ENCODE peak calls at places on chromosomes 7 and 10, in six cellular contexts. R is lower lobe of right lung; I is pancreas; X is CD4-positive, CD25-positive, alpha-beta regulatory T cell; F is ovary; N is upper lobe of left lung. T is an unnamed sample.
A peak's percentile ranks its signal among the peaks of the same experiment; 100 is the strongest.

GRCh38 chr7:134368851-134369533 is 52.3 kb upstream of the SLC35B4 start:
- DNase-seq in R (no peak), I (peak; percentile 38), X (no peak), F (no peak), N (no peak), T (no peak)

GRCh38 chr10:99654791-99655190 is 4.5 kb upstream of the ENTPD7 start:
- DNase-seq in R (no peak), I (no peak), X (no peak), F (no peak), N (no peak), T (no peak)

GRCh38 chr10:72898616-72899015 is 5.1 kb downstream of the OIT3 start:
- DNase-seq in R (no peak), I (no peak), X (no peak), F (no peak), N (no peak), T (no peak)

GRCh38 chr7:81751619-81752317 is 18.1 kb downstream of the HGF start:
- DNase-seq in R (no peak), I (no peak), X (no peak), F (no peak), N (no peak), T (no peak)

GRCh38 chr10:119316729-119317097 is 109.3 kb downstream of the GRK5 start:
- DNase-seq in R (no peak), I (no peak), X (no peak), F (no peak), N (no peak), T (peak; percentile 67)

GRCh38 chr10:11068861-11069633 is 51.4 kb downstream of the CELF2 start:
- DNase-seq in R (no peak), I (no peak), X (no peak), F (no peak), N (no peak), T (no peak)

GRCh38 chr10:28805390-28805789 is 128.1 kb downstream of the BAMBI start:
- DNase-seq in R (no peak), I (no peak), X (no peak), F (no peak), N (no peak), T (no peak)

GRCh38 chr10:77974396-77975074 is 48.0 kb upstream of the DLG5 start:
- DNase-seq in R (no peak), I (no peak), X (no peak), F (no peak), N (no peak), T (peak; percentile 67)

GRCh38 chr10:25176421-25176968 is 1.7 kb downstream of the GPR158 start:
- DNase-seq in R (no peak), I (peak; percentile 11), X (no peak), F (no peak), N (no peak), T (peak; percentile 33)

GRCh38 chr7:29131678-29132077 is 14.7 kb downstream of the CPVL start:
- DNase-seq in R (no peak), I (no peak), X (no peak), F (no peak), N (no peak), T (no peak)

GRCh38 chr7:73906874-73907273 is 45.9 kb downstream of the TMEM270 start:
- DNase-seq in R (peak; percentile 14), I (no peak), X (no peak), F (no peak), N (no peak), T (no peak)

GRCh38 chr10:103021897-103022286 is 103.8 kb downstream of the CNNM2 start:
- DNase-seq in R (no peak), I (no peak), X (no peak), F (no peak), N (no peak), T (no peak)

GRCh38 chr10:93386496-93387369 is 95.4 kb downstream of the MYOF start:
- DNase-seq in R (peak; percentile 57), I (no peak), X (no peak), F (no peak), N (peak; percentile 39), T (peak; percentile 39)

GRCh38 chr10:17123062-17123661 is 6.4 kb downstream of the CUBN start:
- DNase-seq in R (no peak), I (no peak), X (no peak), F (no peak), N (no peak), T (no peak)

GRCh38 chr10:29229258-29229705 is 59.6 kb upstream of the LYZL1 start:
- DNase-seq in R (no peak), I (no peak), X (no peak), F (no peak), N (no peak), T (no peak)

GRCh38 chr10:89183571-89183970 is 23.5 kb downstream of the CH25H start:
- DNase-seq in R (no peak), I (no peak), X (no peak), F (no peak), N (no peak), T (no peak)

GRCh38 chr7:1121886-1122831 is 34.2 kb downstream of the GPER1 start:
- DNase-seq in R (peak; percentile 36), I (no peak), X (no peak), F (no peak), N (no peak), T (no peak)

GRCh38 chr10:119333146-119333792 is 125.9 kb downstream of the GRK5 start:
- DNase-seq in R (no peak), I (no peak), X (no peak), F (no peak), N (no peak), T (no peak)

GRCh38 chr10:110682348-110682747 is 38.2 kb downstream of the RBM20 start:
- DNase-seq in R (no peak), I (no peak), X (no peak), F (no peak), N (no peak), T (no peak)

GRCh38 chr7:33692956-33693355 is 212.4 kb upstream of the BMPER start:
- DNase-seq in R (no peak), I (no peak), X (no peak), F (no peak), N (no peak), T (peak; percentile 73)

GRCh38 chr10:33001908-33002492 is 44.0 kb upstream of the ITGB1 start:
- DNase-seq in R (no peak), I (no peak), X (no peak), F (no peak), N (no peak), T (no peak)

GRCh38 chr7:2024227-2024918 is 208.4 kb downstream of the MAD1L1 start:
- DNase-seq in R (peak; percentile 39), I (peak; percentile 3), X (no peak), F (no peak), N (no peak), T (no peak)

GRCh38 chr7:130793855-130794618 is 60.0 kb upstream of the KLF14 start:
- DNase-seq in R (no peak), I (no peak), X (no peak), F (peak; percentile 36), N (no peak), T (peak; percentile 6)

GRCh38 chr7:148664319-148664718 is 34.4 kb upstream of the CUL1 start:
- DNase-seq in R (no peak), I (no peak), X (no peak), F (no peak), N (no peak), T (no peak)

DNA sequence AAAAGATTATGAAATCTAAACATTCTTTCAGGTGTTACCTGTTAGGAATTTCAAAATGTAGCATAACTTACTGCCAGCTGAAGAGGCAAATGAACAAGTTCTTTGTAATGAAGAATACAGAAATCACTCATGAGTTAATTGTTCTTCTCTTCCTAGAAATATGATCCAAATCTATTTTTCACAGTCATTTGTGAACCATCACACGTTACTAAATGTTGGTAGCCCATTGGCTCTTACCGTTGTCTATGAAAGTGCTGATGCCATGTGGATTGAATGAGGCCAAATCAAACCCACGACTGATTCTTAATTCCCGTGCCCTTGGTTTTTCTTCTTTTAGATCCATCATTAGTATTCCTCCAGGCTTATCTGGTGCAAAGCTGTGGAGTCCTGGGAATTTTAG is 15.9 kb upstream of the PON3 start:
- DNase-seq in R (no peak), I (no peak), X (no peak), F (no peak), N (no peak), T (no peak)
- H3K4me1 ChIP-seq in R (no peaks in the 10 kb centered on the region), I (no peaks in the 10 kb centered on the region), X (no peaks in the 10 kb centered on the region), F (no peaks in the 10 kb centered on the region), N (no peaks in the 10 kb centered on the region), T (no peaks in the 10 kb centered on the region)

GRCh38 chr7:110786576-110786975 is 304.4 kb upstream of the LRRN3 start:
- DNase-seq in R (no peak), I (no peak), X (no peak), F (no peak), N (no peak), T (no peak)

DNA sequence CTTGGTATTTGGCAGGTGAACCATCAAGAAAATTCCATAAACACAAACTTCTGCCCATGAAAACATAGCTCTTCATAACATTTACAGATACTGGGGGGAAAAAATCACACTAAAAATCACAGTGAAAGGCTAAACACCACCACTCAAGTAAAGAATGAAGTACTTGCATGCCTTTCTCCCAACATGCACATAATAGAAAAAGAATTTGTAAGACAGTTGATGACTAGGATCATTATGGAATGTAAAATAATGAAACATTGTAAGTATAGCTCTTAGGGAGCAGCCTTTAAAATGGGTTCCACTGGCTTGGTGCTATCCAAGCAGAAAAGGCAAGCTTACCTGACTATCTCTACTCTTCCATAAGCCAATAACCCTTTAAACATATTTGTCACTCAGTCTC is 299.9 kb upstream of the LRRN3 start:
- DNase-seq in R (no peak), I (no peak), X (no peak), F (no peak), N (no peak), T (no peak)
- H3K4me1 ChIP-seq in R (no peaks in the 10 kb centered on the region), I (no peaks in the 10 kb centered on the region), X (no peaks in the 10 kb centered on the region), F (no peaks in the 10 kb centered on the region), N (no peaks in the 10 kb centered on the region), T (peaks cover 16% of the 10 kb centered on the region)

DNA sequence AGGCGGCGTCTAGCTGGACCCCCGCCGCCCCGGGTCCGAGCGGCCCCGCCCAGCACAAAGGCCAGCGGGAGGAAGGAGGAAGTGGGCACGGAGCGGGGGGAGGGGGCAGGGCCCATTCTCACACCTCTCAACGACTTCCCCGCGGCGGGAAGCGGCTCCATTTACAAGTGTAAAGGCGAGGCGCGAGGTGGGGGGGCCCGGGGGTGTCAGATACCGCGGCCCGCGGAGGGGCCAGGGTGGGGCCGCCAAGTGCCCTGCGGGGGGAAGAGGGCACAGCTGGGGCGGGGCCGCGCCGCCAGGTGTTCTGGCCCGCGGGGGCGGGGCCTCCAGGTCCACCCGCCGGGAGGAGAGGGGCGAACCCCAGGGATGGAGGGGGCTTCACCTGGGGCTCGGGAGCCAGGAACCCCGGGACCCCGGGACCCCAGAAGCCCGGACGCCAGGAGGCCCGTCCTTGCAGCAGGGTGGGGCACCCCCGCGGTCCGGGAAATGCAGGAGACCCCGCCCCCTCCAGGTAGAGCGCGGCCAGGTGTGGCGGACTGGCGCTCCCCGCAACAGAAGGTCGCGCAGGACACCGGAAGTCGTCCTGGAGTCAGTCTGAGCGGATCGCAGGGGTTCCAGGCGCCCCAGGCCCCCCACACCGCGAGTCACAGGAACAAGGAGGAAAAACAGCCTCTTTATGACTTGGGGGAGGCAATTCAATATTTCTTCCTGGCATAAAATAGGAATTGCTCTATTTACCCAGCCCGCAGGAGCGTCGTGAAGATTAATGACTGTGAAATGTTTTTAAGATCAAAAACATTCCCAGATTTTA is 8.3 kb downstream of the CTBP2 start:
- DNase-seq in R (peak; percentile 81), I (peak; percentile 73), X (no peak), F (no peak), N (peak; percentile 70), T (no peak)
- H3K4me1 ChIP-seq in R (peaks cover 94% of the 10 kb centered on the region), I (peaks cover 95% of the 10 kb centered on the region), X (no peaks in the 10 kb centered on the region), F (peaks cover 46% of the 10 kb centered on the region), N (peaks cover 90% of the 10 kb centered on the region), T (peaks cover 54% of the 10 kb centered on the region)

DNA sequence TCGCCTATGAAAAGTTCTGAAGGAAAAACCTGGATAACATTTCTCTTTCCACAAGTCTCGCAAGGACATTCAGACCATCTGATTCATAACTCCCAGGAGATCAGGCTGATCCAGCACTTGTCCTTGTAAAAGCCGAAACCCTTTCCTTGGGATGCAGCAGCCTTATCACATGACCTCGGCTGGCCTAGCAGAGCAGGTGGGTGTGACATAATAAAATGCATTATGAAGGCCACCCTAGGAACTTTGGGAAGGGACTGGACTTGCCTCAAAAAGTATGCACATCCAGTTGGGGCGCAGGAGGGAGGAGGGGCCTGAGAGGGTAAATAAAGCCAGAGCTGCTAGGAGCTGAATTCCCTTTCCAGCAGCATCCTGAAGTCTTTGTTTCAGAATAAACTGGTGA is 260.9 kb downstream of the SNX13 start:
- DNase-seq in R (no peak), I (no peak), X (no peak), F (no peak), N (no peak), T (peak; percentile 72)
- H3K4me1 ChIP-seq in R (peaks cover 15% of the 10 kb centered on the region), I (no peaks in the 10 kb centered on the region), X (no peaks in the 10 kb centered on the region), F (peaks cover 2% of the 10 kb centered on the region), N (peaks cover 26% of the 10 kb centered on the region), T (peaks cover 17% of the 10 kb centered on the region)

T was measured in cardiac muscle cell.